ENCODE peak calls at places on chromosomes 11 and 22, in eight cellular contexts. One of them, this sample, is unnamed.

GRCh38 chr11:82864268-82864667 is 36.0 kb downstream of the PRCP start:
- DNase-seq in heart right ventricle: peak; percentile 28
- DNase-seq in cardiac muscle cell: peak; percentile 33
- DNase-seq in OCI-LY7: peak; percentile 50
- DNase-seq in CD14-positive monocyte: peak; percentile 77
- DNase-seq in hepatocyte: peak; percentile 69
- DNase-seq in H9: peak; percentile 51
- DNase-seq in GM13977: peak; percentile 30
- DNase-seq in this sample: no peak

GRCh38 chr11:19816040-19816439 is 103.4 kb downstream of the NAV2 start:
- DNase-seq in GM13977: no peak
- DNase-seq in H9: no peak
- DNase-seq in CD14-positive monocyte: no peak
- DNase-seq in cardiac muscle cell: no peak
- DNase-seq in OCI-LY7: no peak
- DNase-seq in heart right ventricle: no peak
- DNase-seq in hepatocyte: no peak
- DNase-seq in this sample: no peak

GRCh38 chr22:26681395-26681821 is 24.0 kb downstream of the MIAT start:
- DNase-seq in cardiac muscle cell: peak; percentile 79
- DNase-seq in GM13977: no peak
- DNase-seq in heart right ventricle: no peak
- DNase-seq in hepatocyte: peak; percentile 32
- DNase-seq in H9: peak; percentile 77
- DNase-seq in CD14-positive monocyte: no peak
- DNase-seq in OCI-LY7: no peak
- DNase-seq in this sample: no peak

GRCh38 chr11:22304337-22304961 is 33.7 kb upstream of the SLC17A6 start:
- DNase-seq in H9: no peak
- DNase-seq in GM13977: peak; percentile 25
- DNase-seq in CD14-positive monocyte: no peak
- DNase-seq in cardiac muscle cell: peak; percentile 62
- DNase-seq in OCI-LY7: peak; percentile 47
- DNase-seq in hepatocyte: peak; percentile 48
- DNase-seq in heart right ventricle: no peak
- DNase-seq in this sample: no peak

GRCh38 chr22:40237788-40238424 is 60.2 kb downstream of the TNRC6B start:
- DNase-seq in GM13977: no peak
- DNase-seq in hepatocyte: no peak
- DNase-seq in CD14-positive monocyte: no peak
- DNase-seq in H9: no peak
- DNase-seq in cardiac muscle cell: no peak
- DNase-seq in OCI-LY7: no peak
- DNase-seq in heart right ventricle: no peak
- DNase-seq in this sample: no peak

GRCh38 chr11:122486793-122487495 is 168.6 kb upstream of the UBASH3B start:
- DNase-seq in OCI-LY7: no peak
- DNase-seq in cardiac muscle cell: peak; percentile 12
- DNase-seq in heart right ventricle: no peak
- DNase-seq in GM13977: no peak
- DNase-seq in hepatocyte: no peak
- DNase-seq in H9: peak; percentile 70
- DNase-seq in CD14-positive monocyte: no peak
- DNase-seq in this sample: no peak

GRCh38 chr22:23763579-23764331 is 965 bp downstream of the C22orf15 start:
- DNase-seq in cardiac muscle cell: peak; percentile 44
- DNase-seq in CD14-positive monocyte: no peak
- DNase-seq in hepatocyte: no peak
- DNase-seq in H9: peak; percentile 74
- DNase-seq in heart right ventricle: peak; percentile 59
- DNase-seq in GM13977: peak; percentile 58
- DNase-seq in OCI-LY7: peak; percentile 73
- DNase-seq in this sample: peak; percentile 64

GRCh38 chr22:37012262-37012904 is 6.9 kb downstream of the TST start:
- DNase-seq in CD14-positive monocyte: no peak
- DNase-seq in GM13977: no peak
- DNase-seq in H9: no peak
- DNase-seq in heart right ventricle: peak; percentile 54
- DNase-seq in hepatocyte: no peak
- DNase-seq in OCI-LY7: no peak
- DNase-seq in cardiac muscle cell: no peak
- DNase-seq in this sample: no peak

GRCh38 chr11:122931510-122931909 is 49.0 kb downstream of the JHY start:
- DNase-seq in H9: no peak
- DNase-seq in hepatocyte: no peak
- DNase-seq in heart right ventricle: no peak
- DNase-seq in cardiac muscle cell: no peak
- DNase-seq in CD14-positive monocyte: no peak
- DNase-seq in OCI-LY7: no peak
- DNase-seq in GM13977: no peak
- DNase-seq in this sample: no peak

GRCh38 chr11:2685566-2686359 is 14.0 kb downstream of the KCNQ1OT1 start:
- DNase-seq in H9: no peak
- DNase-seq in heart right ventricle: no peak
- DNase-seq in GM13977: no peak
- DNase-seq in OCI-LY7: no peak
- DNase-seq in cardiac muscle cell: no peak
- DNase-seq in hepatocyte: no peak
- DNase-seq in CD14-positive monocyte: peak; percentile 32
- DNase-seq in this sample: no peak

GRCh38 chr11:77193167-77193566 is 65.1 kb downstream of the MYO7A start:
- DNase-seq in CD14-positive monocyte: no peak
- DNase-seq in hepatocyte: no peak
- DNase-seq in cardiac muscle cell: no peak
- DNase-seq in heart right ventricle: no peak
- DNase-seq in H9: no peak
- DNase-seq in OCI-LY7: no peak
- DNase-seq in GM13977: no peak
- DNase-seq in this sample: no peak

GRCh38 chr11:79809487-79809886 is 368.7 kb upstream of the TENM4 start:
- DNase-seq in OCI-LY7: no peak
- DNase-seq in GM13977: no peak
- DNase-seq in cardiac muscle cell: peak; percentile 75
- DNase-seq in hepatocyte: peak; percentile 10
- DNase-seq in H9: no peak
- DNase-seq in heart right ventricle: no peak
- DNase-seq in CD14-positive monocyte: no peak
- DNase-seq in this sample: no peak

GRCh38 chr11:35144103-35144741 is 5.3 kb downstream of the CD44 start:
- DNase-seq in GM13977: peak; percentile 74
- DNase-seq in CD14-positive monocyte: peak; percentile 68
- DNase-seq in hepatocyte: no peak
- DNase-seq in cardiac muscle cell: no peak
- DNase-seq in OCI-LY7: peak; percentile 81
- DNase-seq in heart right ventricle: no peak
- DNase-seq in H9: no peak
- DNase-seq in this sample: peak; percentile 77

GRCh38 chr11:128210148-128210940 is 377.0 kb downstream of the ETS1 start:
- DNase-seq in H9: peak; percentile 53
- DNase-seq in OCI-LY7: no peak
- DNase-seq in heart right ventricle: no peak
- DNase-seq in CD14-positive monocyte: no peak
- DNase-seq in hepatocyte: peak; percentile 84
- DNase-seq in GM13977: no peak
- DNase-seq in cardiac muscle cell: no peak
- DNase-seq in this sample: no peak

DNA sequence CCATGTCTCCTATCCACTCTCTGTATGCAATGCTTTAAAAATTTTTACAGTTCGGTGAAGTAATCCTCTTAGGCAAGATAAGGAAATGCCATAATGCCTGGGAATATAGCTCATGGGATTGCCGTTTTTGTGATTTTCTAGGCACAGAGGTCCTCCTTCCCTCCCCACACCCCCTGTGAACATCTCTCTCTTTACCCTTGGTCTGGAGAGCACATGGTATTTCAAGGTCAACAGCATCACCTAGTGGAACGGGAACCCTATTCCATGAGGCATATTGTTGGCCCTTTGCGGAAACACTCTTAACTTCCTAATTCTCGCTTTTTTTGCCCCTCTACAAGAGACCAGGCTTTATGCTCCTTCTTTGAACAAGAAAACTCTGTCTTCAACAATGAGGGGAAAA is 8.8 kb downstream of the NXPE4 start:
- DNase-seq in cardiac muscle cell: no peak
- DNase-seq in H9: no peak
- DNase-seq in heart right ventricle: no peak
- DNase-seq in OCI-LY7: peak; percentile 1
- DNase-seq in CD14-positive monocyte: no peak
- DNase-seq in GM13977: no peak
- DNase-seq in hepatocyte: no peak
- DNase-seq in this sample: no peak
- TF ChIP-seq CTCF in cardiac muscle cell: peak; percentile 29
- TF ChIP-seq CTCF in H9: peak; percentile 64
- TF ChIP-seq CTCF in heart right ventricle: no peak
- TF ChIP-seq CTCF in OCI-LY7: peak; percentile 35
- TF ChIP-seq CTCF in CD14-positive monocyte: no peak
- TF ChIP-seq CTCF in GM13977: no peak
- TF ChIP-seq CTCF in hepatocyte: no peak
- TF ChIP-seq CTCF in this sample: no peak

GRCh38 chr11:18698341-18699268 is at the start of gene TMEM86A:
- DNase-seq in cardiac muscle cell: peak; percentile 96
- DNase-seq in GM13977: peak; percentile 94
- DNase-seq in hepatocyte: peak; percentile 97
- DNase-seq in H9: peak; percentile 94
- DNase-seq in heart right ventricle: peak; percentile 95
- DNase-seq in CD14-positive monocyte: peak; percentile 92
- DNase-seq in OCI-LY7: peak; percentile 88
- DNase-seq in this sample: peak; percentile 83
- TF ChIP-seq CTCF in cardiac muscle cell: no peak
- TF ChIP-seq CTCF in GM13977: no peak
- TF ChIP-seq CTCF in hepatocyte: peak; percentile 10
- TF ChIP-seq CTCF in H9: no peak
- TF ChIP-seq CTCF in heart right ventricle: no peak
- TF ChIP-seq CTCF in CD14-positive monocyte: no peak
- TF ChIP-seq CTCF in OCI-LY7: no peak
- TF ChIP-seq CTCF in this sample: no peak

DNA sequence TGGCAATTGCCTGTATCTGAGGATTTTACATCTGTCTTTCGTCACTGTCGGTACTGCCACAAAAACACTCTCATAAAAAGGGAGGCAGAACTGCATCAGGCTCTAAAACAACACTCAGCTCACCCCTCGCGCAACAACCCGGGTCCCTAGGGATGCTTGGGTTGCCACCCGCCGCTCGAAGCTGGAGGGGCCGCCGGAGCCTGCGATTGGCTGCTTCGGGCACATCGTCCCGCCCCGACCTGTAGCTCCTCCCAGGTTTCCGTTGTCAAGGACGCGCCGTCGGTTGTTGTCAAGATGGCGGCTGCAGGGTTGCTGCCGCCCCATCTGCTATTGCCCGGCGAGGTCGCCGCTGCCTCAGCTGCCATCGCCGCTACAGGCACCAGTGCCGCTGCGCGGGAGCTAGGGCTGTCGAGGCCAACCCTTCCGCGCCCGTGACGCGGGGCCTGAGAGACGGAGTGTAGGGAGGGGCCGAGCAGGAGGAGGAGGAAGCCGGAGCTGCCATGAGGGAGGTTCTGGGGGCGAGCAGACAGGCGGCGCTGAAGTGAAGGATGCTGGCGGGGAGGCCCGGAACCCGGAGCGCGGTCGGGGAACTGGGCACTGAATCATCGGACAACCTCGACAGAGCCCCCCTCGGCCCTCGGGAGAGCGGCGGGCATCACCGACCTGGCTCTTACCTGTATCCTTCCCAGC is at the start of gene CEP126:
- DNase-seq in hepatocyte: peak; percentile 95
- DNase-seq in heart right ventricle: peak; percentile 94
- DNase-seq in H9: peak; percentile 95
- DNase-seq in cardiac muscle cell: peak; percentile 97
- DNase-seq in CD14-positive monocyte: peak; percentile 74
- DNase-seq in OCI-LY7: peak; percentile 97
- DNase-seq in GM13977: peak; percentile 90
- DNase-seq in this sample: peak; percentile 89
- TF ChIP-seq CTCF in hepatocyte: peak; percentile 55
- TF ChIP-seq CTCF in heart right ventricle: no peak
- TF ChIP-seq CTCF in H9: peak; percentile 49
- TF ChIP-seq CTCF in cardiac muscle cell: peak; percentile 52
- TF ChIP-seq CTCF in CD14-positive monocyte: no peak
- TF ChIP-seq CTCF in OCI-LY7: peak; percentile 66
- TF ChIP-seq CTCF in GM13977: peak; percentile 17
- TF ChIP-seq CTCF in this sample: peak; percentile 39

GRCh38 chr22:20438066-20438677 is 547 bp upstream of the SCARF2 start:
- DNase-seq in hepatocyte: peak; percentile 58
- DNase-seq in CD14-positive monocyte: no peak
- DNase-seq in H9: peak; percentile 57
- DNase-seq in OCI-LY7: no peak
- DNase-seq in GM13977: peak; percentile 36
- DNase-seq in heart right ventricle: no peak
- DNase-seq in cardiac muscle cell: peak; percentile 45
- DNase-seq in this sample: no peak

GRCh38 chr22:20437253-20438065 is at the start of gene SCARF2:
- DNase-seq in CD14-positive monocyte: no peak
- DNase-seq in H9: peak; percentile 70
- DNase-seq in heart right ventricle: peak; percentile 72
- DNase-seq in GM13977: peak; percentile 61
- DNase-seq in OCI-LY7: no peak
- DNase-seq in hepatocyte: peak; percentile 86
- DNase-seq in cardiac muscle cell: peak; percentile 83
- DNase-seq in this sample: no peak

GRCh38 chr22:20439556-20439927 is 1.9 kb upstream of the SCARF2 start:
- DNase-seq in GM13977: peak; percentile 23
- DNase-seq in H9: no peak
- DNase-seq in OCI-LY7: no peak
- DNase-seq in hepatocyte: no peak
- DNase-seq in CD14-positive monocyte: no peak
- DNase-seq in heart right ventricle: no peak
- DNase-seq in cardiac muscle cell: no peak
- DNase-seq in this sample: no peak

GRCh38 chr22:20439928-20440575 is 2.4 kb upstream of the SCARF2 start:
- DNase-seq in hepatocyte: no peak
- DNase-seq in OCI-LY7: no peak
- DNase-seq in CD14-positive monocyte: no peak
- DNase-seq in heart right ventricle: no peak
- DNase-seq in cardiac muscle cell: no peak
- DNase-seq in H9: no peak
- DNase-seq in GM13977: peak; percentile 23
- DNase-seq in this sample: no peak

DNA sequence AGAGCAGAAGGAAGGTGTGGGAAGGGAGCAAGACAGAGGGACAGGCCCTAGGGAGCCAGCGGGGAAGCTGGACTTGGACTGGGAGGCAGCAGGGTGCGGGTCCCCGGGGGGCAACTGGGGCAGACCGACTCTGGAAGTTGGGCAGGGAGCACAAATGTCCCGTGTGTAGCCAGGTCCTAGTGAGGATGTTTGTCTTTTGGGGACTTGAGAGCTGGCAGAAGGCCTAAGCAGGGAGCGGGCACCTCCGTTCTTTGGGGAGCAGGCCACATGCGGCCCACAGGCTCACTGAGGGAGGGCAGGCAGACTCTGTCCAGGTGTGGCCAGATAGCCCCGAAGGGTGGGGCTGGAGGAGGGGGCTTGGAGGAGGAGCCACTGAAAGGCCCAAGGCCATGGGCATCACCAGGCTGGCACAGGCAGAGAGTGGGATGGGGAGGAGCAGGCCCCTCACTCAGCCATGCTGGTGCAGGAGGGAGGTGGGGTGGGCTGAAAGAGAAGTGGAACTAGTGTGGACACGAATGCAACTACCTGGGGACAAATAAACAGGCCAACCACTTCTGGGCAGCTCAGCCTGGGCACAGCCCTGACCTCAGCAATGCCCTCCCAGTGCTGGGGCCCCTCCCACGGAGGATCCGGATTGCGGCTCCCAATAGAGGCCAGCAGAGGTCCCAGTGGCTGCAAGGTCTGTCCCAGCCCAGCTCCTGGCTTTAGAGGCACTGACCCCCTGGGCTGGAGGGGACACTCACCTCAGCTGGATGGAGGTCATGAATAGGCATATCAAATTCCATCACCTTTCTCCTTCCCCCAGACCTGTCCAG is 1.3 kb upstream of the SCARF2 start:
- DNase-seq in cardiac muscle cell: peak; percentile 43
- DNase-seq in OCI-LY7: no peak
- DNase-seq in GM13977: peak; percentile 34
- DNase-seq in H9: peak; percentile 57
- DNase-seq in heart right ventricle: no peak
- DNase-seq in hepatocyte: no peak
- DNase-seq in CD14-positive monocyte: no peak
- DNase-seq in this sample: no peak
- TF ChIP-seq CTCF in cardiac muscle cell: peak; percentile 28
- TF ChIP-seq CTCF in OCI-LY7: no peak
- TF ChIP-seq CTCF in GM13977: no peak
- TF ChIP-seq CTCF in H9: peak; percentile 49
- TF ChIP-seq CTCF in heart right ventricle: no peak
- TF ChIP-seq CTCF in hepatocyte: no peak
- TF ChIP-seq CTCF in CD14-positive monocyte: no peak
- TF ChIP-seq CTCF in this sample: no peak

This sample was measured in GM06990.